ENCODE peak calls at places on chromosome 15, in five cellular contexts. One of them, this sample, is unnamed.

GRCh38 chr15:33915571-33916407 is 52.5 kb upstream of the CHRM5 start:
- DNase-seq in spleen: no peak
- DNase-seq in HCT116: no peak
- DNase-seq in stomach: no peak
- DNase-seq in SK-N-SH: no peak
- DNase-seq in this sample: no peak

GRCh38 chr15:26443321-26443720 is 329.5 kb downstream of the GABRB3 start:
- DNase-seq in spleen: no peak
- DNase-seq in HCT116: no peak
- DNase-seq in stomach: no peak
- DNase-seq in SK-N-SH: no peak
- DNase-seq in this sample: no peak

GRCh38 chr15:69679623-69680228 is 227.1 kb downstream of the RPLP1 start:
- DNase-seq in spleen: no peak
- DNase-seq in HCT116: no peak
- DNase-seq in stomach: no peak
- DNase-seq in SK-N-SH: no peak
- DNase-seq in this sample: no peak

GRCh38 chr15:88661041-88661765 is 22.4 kb downstream of the ISG20 start:
- DNase-seq in spleen: no peak
- DNase-seq in HCT116: no peak
- DNase-seq in stomach: no peak
- DNase-seq in SK-N-SH: no peak
- DNase-seq in this sample: no peak

GRCh38 chr15:25783607-25784131 is 79.5 kb downstream of the ATP10A start:
- DNase-seq in spleen: no peak
- DNase-seq in HCT116: no peak
- DNase-seq in stomach: no peak
- DNase-seq in SK-N-SH: no peak
- DNase-seq in this sample: no peak

GRCh38 chr15:70062321-70062956 is 35.3 kb downstream of the TLE3 start:
- DNase-seq in spleen: peak; percentile 62
- DNase-seq in HCT116: no peak
- DNase-seq in stomach: peak; percentile 43
- DNase-seq in SK-N-SH: peak; percentile 91
- DNase-seq in this sample: no peak

GRCh38 chr15:89657691-89658200 is 2.5 kb upstream of the KIF7 start:
- DNase-seq in spleen: no peak
- DNase-seq in HCT116: no peak
- DNase-seq in stomach: no peak
- DNase-seq in SK-N-SH: no peak
- DNase-seq in this sample: no peak

GRCh38 chr15:83973816-83974215 is 261.8 kb upstream of the GOLGA6L4 start:
- DNase-seq in spleen: no peak
- DNase-seq in HCT116: no peak
- DNase-seq in stomach: no peak
- DNase-seq in SK-N-SH: peak; percentile 20
- DNase-seq in this sample: peak; percentile 4

GRCh38 chr15:85412956-85413854 is 32.8 kb downstream of the AKAP13 start:
- DNase-seq in spleen: peak; percentile 88
- DNase-seq in HCT116: peak; percentile 88
- DNase-seq in stomach: peak; percentile 65
- DNase-seq in SK-N-SH: peak; percentile 27
- DNase-seq in this sample: peak; percentile 97

GRCh38 chr15:84780492-84780891 is 32.1 kb downstream of the ZNF592 start:
- DNase-seq in spleen: no peak
- DNase-seq in HCT116: no peak
- DNase-seq in stomach: no peak
- DNase-seq in SK-N-SH: no peak
- DNase-seq in this sample: no peak

GRCh38 chr15:69127226-69127625 is 33.2 kb upstream of the GLCE start:
- DNase-seq in spleen: no peak
- DNase-seq in HCT116: no peak
- DNase-seq in stomach: no peak
- DNase-seq in SK-N-SH: no peak
- DNase-seq in this sample: no peak

GRCh38 chr15:77021803-77022381 is 27.0 kb downstream of the PSTPIP1 start:
- DNase-seq in spleen: peak; percentile 83
- DNase-seq in HCT116: no peak
- DNase-seq in stomach: no peak
- DNase-seq in SK-N-SH: no peak
- DNase-seq in this sample: no peak

GRCh38 chr15:35886765-35887164 is 340.8 kb upstream of the DPH6 start:
- DNase-seq in spleen: no peak
- DNase-seq in HCT116: no peak
- DNase-seq in stomach: no peak
- DNase-seq in SK-N-SH: peak; percentile 20
- DNase-seq in this sample: no peak

GRCh38 chr15:92653836-92654524 is 1.6 kb downstream of the FAM174B start:
- DNase-seq in spleen: no peak
- DNase-seq in HCT116: no peak
- DNase-seq in stomach: peak; percentile 80
- DNase-seq in SK-N-SH: peak; percentile 60
- DNase-seq in this sample: no peak

GRCh38 chr15:29086891-29087290 is 182.7 kb downstream of the NSMCE3 start:
- DNase-seq in spleen: peak; percentile 25
- DNase-seq in HCT116: no peak
- DNase-seq in stomach: no peak
- DNase-seq in SK-N-SH: no peak
- DNase-seq in this sample: no peak

GRCh38 chr15:42679285-42680141 is 57.4 kb downstream of the CDAN1 start:
- DNase-seq in spleen: no peak
- DNase-seq in HCT116: no peak
- DNase-seq in stomach: no peak
- DNase-seq in SK-N-SH: no peak
- DNase-seq in this sample: no peak

GRCh38 chr15:88264622-88265021 is 8.1 kb upstream of the NTRK3 start:
- DNase-seq in spleen: no peak
- DNase-seq in HCT116: no peak
- DNase-seq in stomach: no peak
- DNase-seq in SK-N-SH: no peak
- DNase-seq in this sample: no peak

GRCh38 chr15:99361541-99362185 is 110.4 kb downstream of the LRRC28 start:
- DNase-seq in spleen: no peak
- DNase-seq in HCT116: no peak
- DNase-seq in stomach: no peak
- DNase-seq in SK-N-SH: no peak
- DNase-seq in this sample: no peak

GRCh38 chr15:25333049-25333448 is 105.8 kb downstream of the UBE3A start:
- DNase-seq in spleen: no peak
- DNase-seq in HCT116: no peak
- DNase-seq in stomach: no peak
- DNase-seq in SK-N-SH: no peak
- DNase-seq in this sample: no peak

GRCh38 chr15:76501726-76502125 is 165.2 kb downstream of the ISL2 start:
- DNase-seq in spleen: no peak
- DNase-seq in HCT116: no peak
- DNase-seq in stomach: no peak
- DNase-seq in SK-N-SH: no peak
- DNase-seq in this sample: no peak

DNA sequence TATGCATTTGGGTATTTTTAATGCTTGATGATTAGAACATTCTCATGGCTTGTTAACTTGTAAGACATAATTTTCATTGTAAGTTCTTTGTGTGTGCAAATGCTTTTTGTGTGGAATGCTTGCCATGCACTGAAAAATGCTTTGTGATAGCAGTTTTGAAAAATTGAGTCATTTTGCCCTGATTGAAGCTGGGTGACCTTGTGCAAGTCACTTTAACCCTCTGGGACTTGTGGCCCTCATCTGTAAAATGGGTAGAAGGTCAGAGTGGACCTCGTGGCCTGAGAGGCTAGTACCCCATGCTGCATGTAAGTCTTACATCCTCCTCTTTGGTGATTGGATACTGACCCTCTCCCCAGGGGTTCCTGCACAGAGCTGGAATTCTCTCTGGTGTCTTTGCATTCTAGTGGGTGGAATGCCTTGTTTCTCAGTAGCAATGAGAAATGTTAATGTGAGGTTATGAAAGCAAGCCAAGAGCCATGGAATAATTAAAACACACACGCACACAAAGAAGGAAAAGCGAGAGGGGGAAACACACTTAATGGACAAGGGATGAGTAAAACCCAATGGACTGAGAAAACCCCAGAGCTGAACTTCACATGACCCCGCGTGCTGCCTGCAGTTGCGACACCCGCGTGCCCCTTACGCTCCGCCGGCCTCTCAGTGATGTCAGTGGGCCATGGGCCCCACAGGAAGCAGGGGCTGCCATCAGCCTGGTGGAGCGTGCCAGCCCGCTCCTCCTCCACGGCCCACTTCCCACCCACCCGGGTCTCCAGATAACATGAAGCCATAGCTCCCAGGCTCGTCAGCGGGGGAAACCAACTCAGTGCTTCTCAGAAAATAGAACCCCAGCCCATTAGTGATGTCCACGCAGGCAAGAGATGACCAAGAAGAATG is 44.0 kb downstream of the SMAD3 start:
- DNase-seq in spleen: peak; percentile 93
- DNase-seq in HCT116: no peak
- DNase-seq in stomach: no peak
- DNase-seq in SK-N-SH: no peak
- DNase-seq in this sample: no peak
- TF ChIP-seq POLR2AphosphoS5 in spleen: peak; percentile 93
- TF ChIP-seq POLR2AphosphoS5 in HCT116: no peak
- TF ChIP-seq POLR2AphosphoS5 in stomach: peak; percentile 38
- TF ChIP-seq POLR2AphosphoS5 in SK-N-SH: no peak
- TF ChIP-seq POLR2AphosphoS5 in this sample: no peak

DNA sequence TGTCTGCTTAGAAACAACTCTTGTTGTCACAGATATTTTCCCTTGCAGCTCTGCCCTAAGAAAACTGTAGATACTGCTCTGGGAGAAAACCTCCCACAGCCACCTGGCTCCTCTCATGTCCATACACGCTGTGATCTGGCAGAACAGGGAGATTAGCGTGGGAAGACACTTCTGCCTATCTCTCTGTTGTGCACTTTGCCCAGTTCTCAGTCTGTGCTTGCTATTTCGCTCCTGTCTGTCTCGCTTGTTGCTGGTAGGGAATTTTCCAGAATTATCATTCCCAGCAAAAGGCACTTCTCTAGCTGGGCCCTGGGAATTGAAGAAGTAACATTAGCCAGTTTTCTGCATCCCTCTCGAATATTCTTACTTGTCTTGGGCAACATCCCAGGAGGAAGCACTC is 8.1 kb upstream of the GATM start:
- DNase-seq in spleen: no peak
- DNase-seq in HCT116: no peak
- DNase-seq in stomach: no peak
- DNase-seq in SK-N-SH: no peak
- DNase-seq in this sample: no peak
- H3K4me1 ChIP-seq in spleen: no peaks in the 10 kb centered on the region
- H3K4me1 ChIP-seq in HCT116: no peaks in the 10 kb centered on the region
- H3K4me1 ChIP-seq in stomach: no peaks in the 10 kb centered on the region
- H3K4me1 ChIP-seq in SK-N-SH: no peaks in the 10 kb centered on the region
- H3K4me1 ChIP-seq in this sample: no peaks in the 10 kb centered on the region

DNA sequence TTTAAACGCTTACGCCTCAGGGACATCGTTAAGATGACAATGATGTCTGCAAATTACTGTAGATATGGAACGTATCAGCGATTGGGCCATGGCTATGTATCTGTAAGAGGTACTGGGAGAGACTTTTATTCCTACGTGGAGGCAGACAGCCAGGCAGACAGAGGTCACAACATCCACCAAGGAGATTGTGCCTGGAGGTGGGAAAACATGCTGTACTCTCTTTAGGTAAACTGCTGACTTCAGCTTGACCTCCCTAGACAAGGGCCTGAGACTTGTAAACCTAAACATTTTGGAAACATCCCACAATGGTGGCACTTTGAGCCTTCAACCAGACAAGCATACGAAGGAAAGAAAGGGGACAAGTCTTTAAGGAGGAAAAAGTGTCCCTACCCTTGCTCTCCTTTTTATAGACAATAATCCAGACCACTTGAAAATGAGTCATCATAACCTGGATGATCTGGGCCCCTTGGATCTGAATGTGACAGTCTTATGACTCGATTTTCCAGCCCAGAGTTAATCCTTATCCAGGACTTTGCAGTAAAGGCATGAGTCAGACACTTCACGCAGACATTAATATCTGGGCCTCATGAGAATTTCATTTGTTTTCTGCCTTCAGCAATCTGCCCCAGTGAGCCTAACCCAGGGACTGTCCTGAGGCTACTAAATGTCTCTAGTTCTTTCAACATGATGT is 6.7 kb upstream of the LDHAL6B start:
- DNase-seq in spleen: no peak
- DNase-seq in HCT116: peak; percentile 76
- DNase-seq in stomach: no peak
- DNase-seq in SK-N-SH: no peak
- DNase-seq in this sample: peak; percentile 24
- TF ChIP-seq POLR2AphosphoS5 in spleen: no peak
- TF ChIP-seq POLR2AphosphoS5 in HCT116: no peak
- TF ChIP-seq POLR2AphosphoS5 in stomach: no peak
- TF ChIP-seq POLR2AphosphoS5 in SK-N-SH: no peak
- TF ChIP-seq POLR2AphosphoS5 in this sample: no peak

DNA sequence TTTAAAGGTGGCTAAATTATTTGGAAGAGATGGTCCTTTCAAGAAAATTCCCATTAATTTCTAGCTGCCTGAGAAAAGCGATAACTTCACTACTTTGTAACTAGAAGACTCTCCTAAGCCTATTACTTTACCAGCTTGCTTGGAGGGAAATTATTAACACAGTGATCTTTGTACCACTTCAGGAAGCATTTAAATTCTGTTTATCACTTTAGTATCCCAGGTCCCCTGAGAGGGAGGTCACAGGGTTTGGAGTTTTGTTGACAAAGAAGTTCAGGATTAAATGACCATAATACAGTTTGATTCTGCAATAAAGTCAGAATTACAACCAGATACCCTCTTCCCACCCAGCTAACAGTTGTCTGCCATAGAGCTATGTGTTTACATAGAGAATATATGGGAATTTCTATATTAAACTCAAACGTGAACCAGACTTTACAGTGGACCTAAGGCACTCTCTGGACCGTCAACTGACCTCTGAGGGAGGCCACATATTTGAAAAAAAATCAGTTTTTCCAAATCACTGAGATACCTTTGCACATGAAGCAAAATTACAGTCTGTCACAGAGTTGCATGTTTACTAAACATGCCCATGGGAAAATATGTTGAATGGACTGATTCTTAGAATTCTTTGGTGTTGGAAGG is 3.0 kb downstream of the SLC27A2 start:
- DNase-seq in spleen: no peak
- DNase-seq in HCT116: no peak
- DNase-seq in stomach: no peak
- DNase-seq in SK-N-SH: no peak
- DNase-seq in this sample: no peak
- H3K4me1 ChIP-seq in spleen: peaks cover 11% of the 10 kb centered on the region
- H3K4me1 ChIP-seq in HCT116: peaks cover 20% of the 10 kb centered on the region
- H3K4me1 ChIP-seq in stomach: peaks cover 4% of the 10 kb centered on the region
- H3K4me1 ChIP-seq in SK-N-SH: peaks cover 8% of the 10 kb centered on the region
- H3K4me1 ChIP-seq in this sample: peaks cover 10% of the 10 kb centered on the region

GRCh38 chr15:82129769-82130168 is 84.0 kb upstream of the MEX3B start:
- DNase-seq in spleen: no peak
- DNase-seq in HCT116: no peak
- DNase-seq in stomach: no peak
- DNase-seq in SK-N-SH: no peak
- DNase-seq in this sample: no peak
- TF ChIP-seq POLR2AphosphoS5 in spleen: no peak
- TF ChIP-seq POLR2AphosphoS5 in HCT116: no peak
- TF ChIP-seq POLR2AphosphoS5 in stomach: no peak
- TF ChIP-seq POLR2AphosphoS5 in SK-N-SH: peak; percentile 54
- TF ChIP-seq POLR2AphosphoS5 in this sample: no peak

This sample was measured in Panc1.